ENCODE peak calls at places on chromosomes 4 and X, in seven cellular contexts. S, V, X, L, I, U and P are unnamed samples.
A peak's percentile ranks its signal among the peaks of the same experiment; 100 is the strongest.

GRCh38 chr4:147207941-147208340 is 262.3 kb upstream of the TTC29 start:
- DNase-seq in S (peak; percentile 19), V (no peak), X (no peak), L (no peak), I (no peak), U (no peak), P (no peak)

GRCh38 chrX:54288277-54288676 is 69.6 kb downstream of the WNK3 start:
- DNase-seq in S (peak; percentile 0), V (no peak), X (no peak), L (no peak), I (no peak), U (peak; percentile 45), P (no peak)

GRCh38 chr4:94342713-94343112 is at the start of gene HPGDS:
- DNase-seq in S (no peak), V (no peak), X (no peak), L (no peak), I (no peak), U (no peak), P (no peak)

GRCh38 chrX:1289535-1289934 is 20.9 kb downstream of the CSF2RA start:
- DNase-seq in S (no peak), V (no peak), X (no peak), L (no peak), I (no peak), U (no peak), P (no peak)

GRCh38 chr4:8188743-8189550 is 10.1 kb upstream of the SH3TC1 start:
- DNase-seq in S (no peak), V (no peak), X (no peak), L (peak; percentile 85), I (no peak), U (no peak), P (peak; percentile 63)

GRCh38 chr4:82903737-82904136 is 3.2 kb downstream of the THAP9 start:
- DNase-seq in S (no peak), V (no peak), X (no peak), L (no peak), I (no peak), U (no peak), P (no peak)

GRCh38 chr4:87978656-87979055 is 3.1 kb downstream of the SPP1 start:
- DNase-seq in S (peak; percentile 62), V (no peak), X (no peak), L (no peak), I (no peak), U (no peak), P (peak; percentile 20)

GRCh38 chr4:793109-793861 is 32.6 kb downstream of the CPLX1 start:
- DNase-seq in S (no peak), V (no peak), X (no peak), L (no peak), I (no peak), U (no peak), P (no peak)

GRCh38 chrX:69535661-69536060 is 31.5 kb downstream of the NALF2 start:
- DNase-seq in S (no peak), V (no peak), X (no peak), L (no peak), I (no peak), U (no peak), P (no peak)

GRCh38 chrX:22389544-22390243 is 117.0 kb downstream of the CBLL2 start:
- DNase-seq in S (peak; percentile 83), V (no peak), X (no peak), L (no peak), I (no peak), U (no peak), P (no peak)

GRCh38 chrX:49282647-49283011 is 13.0 kb downstream of the PPP1R3F start:
- DNase-seq in S (peak; percentile 33), V (peak; percentile 36), X (no peak), L (no peak), I (no peak), U (no peak), P (peak; percentile 58)

GRCh38 chr4:73869130-73870055 is at the start of gene CXCL1:
- DNase-seq in S (no peak), V (peak; percentile 73), X (no peak), L (no peak), I (no peak), U (no peak), P (no peak)

GRCh38 chrX:46820391-46821100 is 16.3 kb upstream of the RP2 start:
- DNase-seq in S (no peak), V (no peak), X (no peak), L (no peak), I (no peak), U (no peak), P (no peak)

GRCh38 chrX:74338852-74339251 is 34.9 kb downstream of the ZCCHC13 start:
- DNase-seq in S (no peak), V (no peak), X (no peak), L (no peak), I (no peak), U (no peak), P (no peak)

GRCh38 chrX:71214152-71214551 is 8.9 kb upstream of the GJB1 start:
- DNase-seq in S (no peak), V (no peak), X (no peak), L (no peak), I (no peak), U (no peak), P (no peak)

GRCh38 chrX:71215335-71215912 is 7.6 kb upstream of the GJB1 start:
- DNase-seq in S (no peak), V (no peak), X (no peak), L (no peak), I (no peak), U (no peak), P (no peak)

GRCh38 chrX:71214604-71215334 is 8.3 kb upstream of the GJB1 start:
- DNase-seq in S (no peak), V (peak; percentile 84), X (no peak), L (no peak), I (no peak), U (peak; percentile 90), P (no peak)

GRCh38 chrX:71216446-71216845 is 6.6 kb upstream of the GJB1 start:
- DNase-seq in S (no peak), V (no peak), X (no peak), L (no peak), I (no peak), U (peak; percentile 42), P (no peak)

DNA sequence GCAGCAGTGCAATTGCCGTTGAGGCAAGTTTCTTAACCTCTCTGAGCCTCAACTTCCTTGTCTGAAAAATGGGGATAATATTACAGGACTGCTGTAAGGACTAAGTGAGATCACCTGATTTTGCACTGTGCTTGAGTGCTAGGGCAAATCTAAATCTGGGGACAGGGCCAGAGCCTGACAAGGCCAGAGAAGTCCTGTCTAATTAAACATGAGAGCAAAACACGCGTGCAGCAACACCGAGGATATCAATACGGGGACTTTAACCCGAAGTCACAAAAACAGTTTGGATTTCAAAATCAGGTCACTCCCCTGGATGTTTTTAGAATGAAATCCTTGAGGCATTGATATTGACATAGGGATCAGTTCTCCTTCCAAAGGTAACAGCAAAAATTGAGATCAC is 5.7 kb upstream of the GJB1 start:
- DNase-seq in S (no peak), V (no peak), X (no peak), L (no peak), I (no peak), U (no peak), P (no peak)
- TF ChIP-seq POLR2A in S (no peak), V (no peak), X (no peak), L (no peak), I (no peak), U (no peak), P (no peak)

DNA sequence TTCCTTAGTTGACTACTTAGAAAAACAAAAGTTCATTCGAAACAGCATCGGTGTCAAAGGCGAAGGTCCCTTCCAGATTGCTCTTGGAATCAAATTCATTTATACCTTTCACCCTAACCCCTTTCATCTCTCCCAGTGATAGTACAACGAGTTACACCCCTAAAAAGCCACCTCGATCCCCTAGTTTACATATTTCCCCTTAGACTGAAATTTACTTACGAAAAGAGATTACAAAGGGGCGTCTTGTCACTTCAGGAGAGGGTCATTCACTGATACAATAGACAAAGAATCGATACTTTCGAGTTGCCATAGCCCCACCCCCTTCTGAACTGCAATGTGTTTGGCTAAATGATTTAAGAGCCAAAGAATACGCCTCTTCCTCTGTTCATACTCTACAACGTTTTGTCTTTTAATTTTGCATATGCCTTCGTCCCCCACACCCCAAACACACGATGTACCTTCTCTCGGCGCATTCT is 88.3 kb downstream of the HPRT1 start:
- DNase-seq in S (no peak), V (no peak), X (no peak), L (no peak), I (no peak), U (no peak), P (no peak)
- TF ChIP-seq POLR2A in S (no peak), V (no peak), X (no peak), L (no peak), I (no peak), U (no peak), P (no peak)

GRCh38 chrX:150568320-150569154 is at the start of gene MTM1:
- DNase-seq in S (peak; percentile 92), V (peak; percentile 97), X (peak; percentile 63), L (peak; percentile 93), I (peak; percentile 83), U (peak; percentile 91), P (peak; percentile 95)

GRCh38 chrX:150565551-150565950 is 2.9 kb upstream of the MTM1 start:
- DNase-seq in S (no peak), V (no peak), X (no peak), L (no peak), I (no peak), U (no peak), P (no peak)

GRCh38 chrX:150569155-150569477 is 695 bp downstream of the MTM1 start:
- DNase-seq in S (peak; percentile 43), V (peak; percentile 78), X (no peak), L (no peak), I (no peak), U (no peak), P (no peak)

GRCh38 chrX:150566734-150567182 is 1.7 kb upstream of the MTM1 start:
- DNase-seq in S (no peak), V (no peak), X (no peak), L (no peak), I (no peak), U (no peak), P (no peak)

DNA sequence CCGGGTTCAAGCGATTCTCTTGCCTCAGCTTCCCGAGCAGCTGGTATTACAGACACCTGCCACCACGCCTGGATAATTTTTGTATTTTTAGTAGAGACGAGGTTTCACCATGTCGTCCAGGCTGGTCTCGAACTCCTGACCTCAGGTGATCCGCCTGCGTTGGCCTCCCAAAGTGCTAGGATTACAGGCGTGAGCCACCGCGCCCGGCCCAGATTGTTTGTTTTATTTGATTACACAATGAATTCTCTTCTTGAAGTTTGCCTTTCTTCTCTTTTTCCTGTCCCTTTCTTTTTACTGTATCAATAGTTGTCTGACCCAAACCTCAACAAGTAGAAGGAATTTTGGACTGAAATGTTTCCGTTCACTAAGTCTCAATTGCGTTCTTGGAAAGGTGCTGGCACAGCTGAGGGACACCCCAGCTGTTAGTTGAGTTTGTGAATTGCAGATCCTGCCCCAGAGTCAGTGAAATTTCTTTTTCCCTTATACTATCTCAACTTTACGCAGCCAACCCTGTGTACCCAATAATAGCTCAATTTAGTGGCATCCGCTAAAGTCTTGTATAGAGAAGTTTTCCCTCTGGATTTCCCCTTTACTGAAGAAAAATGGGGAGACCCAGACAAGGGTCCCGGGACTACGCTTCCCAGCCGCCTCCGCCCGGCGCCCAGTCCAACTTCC is 639 bp upstream of the MTM1 start:
- DNase-seq in S (no peak), V (no peak), X (no peak), L (no peak), I (no peak), U (no peak), P (no peak)
- TF ChIP-seq POLR2A in S (no peak), V (no peak), X (no peak), L (no peak), I (no peak), U (no peak), P (no peak)

GRCh38 chr4:77821775-77822174 is 2.6 kb upstream of the CNOT6L start:
- DNase-seq in S (no peak), V (peak; percentile 65), X (no peak), L (no peak), I (no peak), U (no peak), P (no peak)
- TF ChIP-seq POLR2A in S (no peak), V (no peak), X (peak; percentile 60), L (no peak), I (no peak), U (no peak), P (no peak)